ENCODE peak calls at places on chromosome 19, in seven cellular contexts. O, S, L, X, U, R and H are unnamed samples.

GRCh38 chr19:47663911-47664771 is 49.1 kb upstream of the EHD2 start:
- DNase-seq in O (peak), S (no peak), L (peak), X (peak), U (no peak), R (no peak), H (no peak)

GRCh38 chr19:44232867-44233266 is 20.5 kb downstream of the ZNF227 start:
- DNase-seq in O (no peak), S (no peak), L (no peak), X (no peak), U (no peak), R (no peak), H (no peak)

GRCh38 chr19:14398563-14398962 is 17.3 kb downstream of the ADGRE5 start:
- DNase-seq in O (no peak), S (no peak), L (no peak), X (no peak), U (no peak), R (no peak), H (no peak)

GRCh38 chr19:39140594-39140993 is 15.0 kb downstream of the PAK4 start:
- DNase-seq in O (no peak), S (no peak), L (no peak), X (no peak), U (no peak), R (no peak), H (no peak)

GRCh38 chr19:45200614-45201013 is 22.0 kb downstream of the BLOC1S3 start:
- DNase-seq in O (no peak), S (peak), L (no peak), X (peak), U (no peak), R (peak), H (no peak)

GRCh38 chr19:8069116-8069973 is 16.8 kb downstream of the CCL25 start:
- DNase-seq in O (no peak), S (peak), L (peak), X (no peak), U (no peak), R (peak), H (peak)

GRCh38 chr19:49554701-49555181 is 25.6 kb downstream of the NOSIP start:
- DNase-seq in O (no peak), S (no peak), L (no peak), X (peak), U (no peak), R (no peak), H (no peak)

GRCh38 chr19:10789876-10790275 is 46.1 kb downstream of the TMED1 start:
- DNase-seq in O (peak), S (no peak), L (no peak), X (no peak), U (no peak), R (no peak), H (no peak)

GRCh38 chr19:35911790-35912189 is 3.7 kb upstream of the TYROBP start:
- DNase-seq in O (no peak), S (no peak), L (peak), X (peak), U (peak), R (no peak), H (no peak)

GRCh38 chr19:45117167-45117594 is 24.2 kb downstream of the PPP1R37 start:
- DNase-seq in O (peak), S (peak), L (no peak), X (peak), U (no peak), R (no peak), H (peak)

GRCh38 chr19:7272856-7273578 is 21.2 kb downstream of the INSR start:
- DNase-seq in O (no peak), S (no peak), L (no peak), X (peak), U (no peak), R (no peak), H (peak)

GRCh38 chr19:48695743-48696352 is at the start of gene FUT2:
- DNase-seq in O (peak), S (peak), L (no peak), X (no peak), U (no peak), R (peak), H (no peak)

GRCh38 chr19:10333758-10334339 is 520 bp upstream of the RAVER1 start:
- DNase-seq in O (peak), S (peak), L (no peak), X (peak), U (no peak), R (no peak), H (no peak)

GRCh38 chr19:42280761-42281174 is 11.7 kb downstream of the CIC start:
- DNase-seq in O (no peak), S (peak), L (no peak), X (peak), U (no peak), R (no peak), H (no peak)

GRCh38 chr19:12065100-12065538 is 588 bp downstream of the ZNF844 start:
- DNase-seq in O (peak), S (no peak), L (no peak), X (peak), U (no peak), R (peak), H (no peak)

GRCh38 chr19:38647368-38647965 is at the start of gene ACTN4:
- DNase-seq in O (peak), S (peak), L (peak), X (peak), U (peak), R (peak), H (peak)

GRCh38 chr19:38265213-38265861 is 964 bp downstream of the SPINT2 start:
- DNase-seq in O (peak), S (no peak), L (peak), X (no peak), U (no peak), R (peak), H (peak)

GRCh38 chr19:5666921-5667610 is 13.2 kb downstream of the MICOS13 start:
- DNase-seq in O (no peak), S (no peak), L (no peak), X (no peak), U (no peak), R (no peak), H (no peak)
- TF ChIP-seq EZH2phosphoT487 in O (no peak), S (no peak), L (no peak), X (no peak), U (no peak), R (no peak), H (no peak)

DNA sequence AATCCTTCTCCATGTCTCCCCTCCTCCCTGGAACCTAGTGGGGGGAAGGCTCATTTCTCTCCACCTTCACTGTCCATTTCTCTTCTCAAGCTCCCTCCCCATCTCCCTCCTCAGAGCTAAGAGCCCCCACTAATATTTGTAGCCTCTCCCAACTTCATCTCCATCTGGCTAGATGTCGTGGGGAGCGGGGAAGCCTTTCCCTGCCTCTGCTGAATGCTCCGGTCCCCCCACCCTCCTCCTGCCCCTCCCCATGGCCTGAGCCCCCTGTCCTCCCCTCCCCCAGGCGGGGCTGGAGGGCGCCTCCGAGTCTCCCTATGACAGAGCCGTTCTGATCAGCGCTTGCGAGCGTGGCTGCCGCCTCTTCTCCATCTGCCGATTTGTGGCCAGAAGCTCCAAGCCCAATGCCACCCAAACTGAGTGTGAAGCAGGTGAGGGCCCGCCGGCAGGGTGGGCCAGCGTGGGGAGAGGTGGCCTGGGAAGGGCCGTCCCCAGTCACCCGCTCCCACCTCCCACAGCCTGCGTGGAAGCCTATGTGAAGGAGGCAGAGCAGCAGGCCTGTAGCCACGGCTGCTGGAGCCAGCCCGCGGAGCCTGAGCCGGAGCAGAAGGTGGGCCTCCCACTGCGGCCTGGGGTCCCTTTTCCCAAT is 1.0 kb downstream of the TMEM59L start:
- DNase-seq in O (no peak), S (peak), L (no peak), X (no peak), U (no peak), R (peak), H (no peak)
- H2AFZ ChIP-seq in O (no peak), S (no peak), L (no peak), X (no peak), U (no peak), R (no peak), H (no peak)

GRCh38 chr19:16125738-16126495 is 14.2 kb downstream of the RAB8A start:
- DNase-seq in O (no peak), S (no peak), L (no peak), X (no peak), U (no peak), R (no peak), H (no peak)
- TF ChIP-seq EZH2phosphoT487 in O (no peak), S (no peak), L (no peak), X (no peak), U (no peak), R (no peak), H (no peak)

GRCh38 chr19:54556194-54556593 is 17.4 kb upstream of the LILRA2 start:
- DNase-seq in O (no peak), S (no peak), L (no peak), X (no peak), U (no peak), R (no peak), H (no peak)

GRCh38 chr19:54558339-54558738 is 15.3 kb upstream of the LILRA2 start:
- DNase-seq in O (no peak), S (no peak), L (peak), X (no peak), U (no peak), R (peak), H (no peak)

GRCh38 chr19:54561840-54562239 is 11.8 kb upstream of the LILRA2 start:
- DNase-seq in O (no peak), S (no peak), L (no peak), X (no peak), U (no peak), R (no peak), H (no peak)

DNA sequence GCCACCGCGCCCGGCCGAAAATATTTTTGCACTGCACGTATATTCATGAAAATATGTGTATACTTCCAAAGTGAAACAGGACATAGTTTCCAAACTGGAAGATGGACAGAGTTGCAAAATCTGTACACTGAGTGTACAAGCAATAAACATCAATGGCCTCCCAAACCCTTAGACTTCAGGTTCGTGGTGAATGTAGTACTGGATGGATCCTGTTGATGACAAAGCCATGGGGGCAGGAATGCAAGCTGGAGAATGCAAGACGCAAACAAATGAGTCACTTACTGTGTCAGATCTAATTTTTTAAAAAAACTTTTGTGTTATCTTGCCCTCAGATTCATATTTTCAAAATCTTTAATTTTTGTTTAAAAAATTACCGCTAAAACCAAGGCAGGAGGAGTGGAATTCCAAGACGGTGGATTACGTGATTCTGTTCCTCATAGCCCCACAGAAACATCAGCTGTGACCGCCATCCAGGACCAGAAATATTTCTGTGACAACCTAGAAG is 12.7 kb upstream of the LILRA2 start:
- DNase-seq in O (no peak), S (no peak), L (peak), X (peak), U (no peak), R (no peak), H (no peak)
- H2AFZ ChIP-seq in O (no peak), S (no peak), L (no peak), X (no peak), U (no peak), R (no peak), H (no peak)

DNA sequence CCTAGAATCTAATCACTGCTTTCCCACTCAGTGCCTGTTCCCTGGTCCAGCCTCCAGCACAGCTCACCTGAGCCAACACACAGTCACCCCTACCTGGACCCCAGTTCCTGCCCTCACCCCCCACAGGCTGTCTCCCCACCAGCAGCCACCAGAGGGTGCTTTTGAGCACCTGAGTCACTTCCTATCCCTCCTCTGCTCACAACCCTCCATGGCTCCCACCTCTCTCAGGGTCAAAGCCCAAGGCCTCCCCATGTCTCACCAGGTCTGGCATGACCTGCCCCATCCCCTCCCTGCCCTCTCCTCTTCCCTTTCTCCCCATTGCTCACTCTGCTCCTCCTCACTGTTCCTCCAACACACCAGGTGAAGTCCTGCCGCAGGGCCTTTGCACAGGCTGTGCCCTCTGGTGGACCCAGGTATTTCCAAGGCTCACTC is 7.1 kb upstream of the DPP9 start:
- DNase-seq in O (no peak), S (no peak), L (peak), X (peak), U (peak), R (peak), H (peak)
- TF ChIP-seq EZH2phosphoT487 in O (no peak), S (no peak), L (no peak), X (no peak), U (no peak), R (no peak), H (no peak)

DNA sequence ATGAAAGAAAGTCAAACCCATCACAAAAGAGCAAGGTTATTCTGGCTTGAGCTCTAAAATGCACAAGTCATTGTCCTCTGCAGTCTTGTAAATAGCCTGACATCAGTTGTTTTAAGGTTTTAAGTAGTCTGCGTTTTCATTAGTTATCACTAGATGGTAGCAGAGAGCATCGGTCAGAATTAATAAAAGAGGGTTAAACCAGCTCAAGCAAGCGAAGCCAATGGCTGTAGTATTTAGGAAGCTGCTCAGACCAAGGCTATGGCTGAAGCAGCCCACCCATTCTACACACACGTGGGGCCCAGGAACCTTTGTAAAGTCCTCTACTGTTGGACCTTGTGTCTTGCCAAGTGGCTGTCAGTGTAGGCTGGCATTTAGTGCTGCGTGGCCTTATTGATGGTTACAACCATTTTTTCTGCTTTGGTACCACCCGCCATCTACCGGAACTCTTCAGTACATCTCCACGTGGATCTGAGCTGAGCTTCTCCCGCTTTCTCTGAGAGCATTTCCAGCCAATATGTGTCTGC is 13.3 kb upstream of the ZNF57 start:
- DNase-seq in O (peak), S (peak), L (peak), X (peak), U (peak), R (peak), H (peak)
- H2AFZ ChIP-seq in O (no peak), S (peak), L (peak), X (peak), U (peak), R (peak), H (peak)

DNA sequence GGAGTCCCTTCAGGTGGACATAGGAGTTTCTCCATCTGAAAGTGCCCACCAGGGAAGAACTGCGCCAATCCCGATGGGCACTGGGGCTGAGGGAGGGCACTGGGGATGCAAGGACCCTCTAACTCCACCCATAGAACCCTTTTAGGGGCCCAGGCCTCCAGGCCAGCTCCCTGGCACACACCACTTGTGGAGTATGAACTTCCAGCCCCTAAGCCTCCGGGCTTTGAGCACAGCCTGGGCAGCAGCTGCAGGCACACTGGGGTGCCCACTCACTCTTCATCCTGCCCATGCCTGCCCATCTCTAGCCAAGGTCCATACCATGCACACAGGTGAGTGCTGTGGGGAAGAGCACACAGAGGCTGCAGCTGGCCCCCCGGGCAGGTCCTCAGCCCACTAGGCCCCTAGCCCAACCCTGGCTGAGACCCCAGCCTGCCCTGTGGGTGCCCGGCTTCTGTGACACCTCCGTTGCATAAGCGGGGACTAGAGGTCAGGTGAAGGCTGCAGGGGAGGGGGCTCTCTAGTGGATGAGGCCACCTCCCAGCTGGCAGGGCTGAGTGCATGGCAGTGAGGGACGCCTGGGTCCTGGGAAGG is 14.6 kb upstream of the SLC7A10 start:
- DNase-seq in O (no peak), S (no peak), L (no peak), X (no peak), U (no peak), R (no peak), H (no peak)
- TF ChIP-seq EZH2phosphoT487 in O (no peak), S (no peak), L (no peak), X (no peak), U (no peak), R (no peak), H (no peak)